ENCODE peak calls at places on chromosomes 16 and 17, in nine cellular contexts. Y is mesothelial cell of epicardium; R is heart right ventricle; A is A549; W is neural progenitor cell; M is tibial artery; G is CD4-positive, alpha-beta T cell; K is RWPE1; S is bronchial epithelial cell. N is an unnamed sample.

GRCh38 chr16:68275611-68276191 is 11.4 kb downstream of the SLC7A6 start:
- DNase-seq in K (peak), Y (no peak), G (peak), W (no peak), S (peak), M (no peak), R (no peak), A (no peak), N (no peak)

GRCh38 chr17:50640701-50641338 is 6.1 kb downstream of the ABCC3 start:
- DNase-seq in M (no peak), K (no peak), G (no peak), W (no peak), A (no peak), R (no peak), S (peak), Y (no peak), N (peak)

GRCh38 chr17:39939588-39940419 is 12.3 kb downstream of the LRRC3C start:
- DNase-seq in R (no peak), G (no peak), K (no peak), S (peak), M (no peak), W (peak), A (peak), Y (no peak), N (peak)

GRCh38 chr16:90046971-90047713 is 27.9 kb upstream of the DBNDD1 start:
- DNase-seq in S (no peak), Y (peak), A (no peak), M (peak), W (peak), G (no peak), K (no peak), R (peak), N (peak)

GRCh38 chr17:62964506-62964905 is 1.5 kb upstream of the TANC2 start:
- DNase-seq in A (no peak), S (no peak), M (no peak), Y (no peak), R (no peak), G (no peak), K (no peak), W (no peak), N (no peak)

GRCh38 chr17:74977802-74978201 is 5.2 kb upstream of the HID1 start:
- DNase-seq in A (no peak), W (no peak), R (no peak), S (no peak), Y (no peak), G (no peak), M (no peak), K (no peak), N (no peak)

GRCh38 chr17:51189628-51190027 is 23.4 kb downstream of the NME2 start:
- DNase-seq in M (no peak), R (no peak), W (no peak), Y (no peak), K (no peak), S (no peak), G (no peak), A (no peak), N (no peak)

GRCh38 chr17:30005709-30006320 is 64.4 kb downstream of the EFCAB5 start:
- DNase-seq in M (no peak), A (no peak), Y (no peak), R (no peak), S (peak), K (peak), G (no peak), W (no peak), N (no peak)

GRCh38 chr16:5615868-5616642 is 518.5 kb upstream of the EEF2KMT start:
- DNase-seq in K (no peak), M (no peak), W (peak), R (peak), Y (peak), G (no peak), S (no peak), A (peak), N (peak)

GRCh38 chr17:16495561-16495960 is 3.6 kb upstream of the LRRC75A start:
- DNase-seq in W (no peak), Y (no peak), R (no peak), M (no peak), K (no peak), S (no peak), A (no peak), G (no peak), N (no peak)

GRCh38 chr16:1610841-1611653 is 825 bp downstream of the IFT140 start:
- DNase-seq in Y (peak), R (no peak), M (no peak), K (no peak), W (no peak), A (no peak), G (no peak), S (no peak), N (no peak)

GRCh38 chr17:76957600-76958464 is 89.6 kb downstream of the MGAT5B start:
- DNase-seq in K (no peak), S (no peak), W (peak), R (no peak), G (no peak), A (no peak), M (no peak), Y (no peak), N (peak)

GRCh38 chr17:8188408-8188839 is 1.6 kb downstream of the BORCS6 start:
- DNase-seq in K (no peak), W (no peak), R (no peak), G (no peak), S (no peak), Y (no peak), A (no peak), M (peak), N (no peak)

GRCh38 chr16:30924086-30924714 is 828 bp downstream of the FBXL19 start:
- DNase-seq in W (peak), S (no peak), Y (peak), M (peak), A (no peak), G (no peak), K (no peak), R (peak), N (no peak)

GRCh38 chr17:43011728-43012472 is 5.3 kb downstream of the IFI35 start:
- DNase-seq in W (no peak), M (no peak), S (no peak), G (no peak), K (no peak), R (no peak), A (no peak), Y (no peak), N (no peak)

GRCh38 chr17:31508310-31509094 is 117.0 kb downstream of the RAB11FIP4 start:
- DNase-seq in R (no peak), K (no peak), W (peak), M (no peak), Y (no peak), G (peak), S (no peak), A (peak), N (no peak)
- TF ChIP-seq CTCF in R (no peak), K (no peak), W (peak), M (no peak), Y (no peak), G (peak), S (peak), A (no peak), N (peak)

GRCh38 chr16:86158688-86159360 is 259.9 kb downstream of the IRF8 start:
- DNase-seq in A (no peak), M (no peak), K (no peak), W (no peak), R (no peak), S (no peak), Y (no peak), G (no peak), N (no peak)
- TF ChIP-seq CTCF in A (no peak), M (no peak), K (no peak), W (no peak), R (no peak), S (no peak), Y (no peak), G (no peak), N (peak)

GRCh38 chr16:27181020-27181419 is 22.3 kb upstream of the KDM8 start:
- DNase-seq in A (no peak), S (no peak), K (no peak), Y (no peak), M (no peak), R (no peak), G (no peak), W (no peak), N (no peak)
- TF ChIP-seq CTCF in A (no peak), S (peak), K (no peak), Y (no peak), M (no peak), R (no peak), G (no peak), W (no peak), N (peak)

GRCh38 chr16:50881331-50881830 is 139.5 kb downstream of the CYLD start:
- DNase-seq in Y (no peak), R (no peak), K (no peak), A (no peak), W (peak), S (no peak), G (no peak), M (no peak), N (no peak)

GRCh38 chr16:50887500-50887899 is 145.6 kb downstream of the CYLD start:
- DNase-seq in S (no peak), W (no peak), G (no peak), Y (no peak), A (no peak), K (no peak), R (no peak), M (no peak), N (no peak)

GRCh38 chr16:50881953-50882352 is 140.1 kb downstream of the CYLD start:
- DNase-seq in K (no peak), S (no peak), M (no peak), A (no peak), W (peak), Y (no peak), G (no peak), R (no peak), N (no peak)

GRCh38 chr16:50880926-50881325 is 139.0 kb downstream of the CYLD start:
- DNase-seq in W (no peak), M (no peak), A (no peak), R (no peak), Y (no peak), S (no peak), K (no peak), G (no peak), N (no peak)

GRCh38 chr16:50884066-50884860 is 142.4 kb downstream of the CYLD start:
- DNase-seq in G (no peak), R (no peak), M (no peak), W (peak), K (no peak), A (no peak), Y (no peak), S (no peak), N (no peak)
- TF ChIP-seq CTCF in G (peak), R (no peak), M (no peak), W (peak), K (peak), A (no peak), Y (no peak), S (peak), N (peak)

GRCh38 chr17:28725166-28725659 is 820 bp downstream of the TLCD1 start:
- DNase-seq in S (peak), Y (no peak), W (no peak), R (no peak), G (no peak), A (peak), K (no peak), M (no peak), N (peak)
- TF ChIP-seq CTCF in S (peak), Y (no peak), W (peak), R (no peak), G (no peak), A (no peak), K (no peak), M (no peak), N (peak)

DNA sequence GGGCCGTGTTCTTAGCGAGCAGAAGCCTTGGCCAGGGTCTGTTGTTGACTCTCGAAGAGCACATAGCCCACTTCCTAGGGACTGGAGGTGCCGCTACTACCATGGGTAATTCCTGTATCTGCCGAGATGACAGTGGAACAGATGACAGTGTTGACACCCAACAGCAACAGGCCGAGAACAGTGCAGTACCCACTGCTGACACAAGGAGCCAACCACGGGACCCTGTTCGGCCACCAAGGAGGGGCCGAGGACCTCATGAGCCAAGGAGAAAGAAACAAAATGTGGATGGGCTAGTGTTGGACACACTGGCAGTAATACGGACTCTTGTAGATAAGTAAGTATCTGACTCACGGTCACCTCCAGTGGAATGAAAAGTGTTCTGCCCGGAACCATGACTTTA is 18.5 kb downstream of the RSPRY1 start:
- DNase-seq in G (no peak), R (no peak), S (no peak), W (peak), A (no peak), Y (no peak), K (no peak), M (no peak), N (no peak)
- TF ChIP-seq CTCF in G (no peak), R (no peak), S (no peak), W (peak), A (no peak), Y (no peak), K (no peak), M (no peak), N (peak)

N was measured in HFFc6.